ENCODE peak calls at places on chromosome 10, in eight cellular contexts. S is A549, M is progenitor cell of endocrine pancreas, V is H1, I is psoas muscle, R is dorsolateral prefrontal cortex, U is IMR-90, X is AG09319. O is an unnamed sample.

GRCh38 chr10:26044123-26044749 is 110.2 kb downstream of the MYO3A start:
- DNase-seq in R (no peak), M (no peak), S (no peak), U (no peak), X (no peak), I (no peak), V (no peak), O (no peak)

GRCh38 chr10:17758200-17758599 is 6.2 kb downstream of the TMEM236 start:
- DNase-seq in R (no peak), U (no peak), I (no peak), X (no peak), M (no peak), V (no peak), S (no peak), O (no peak)

GRCh38 chr10:46291817-46292572 is 5.2 kb downstream of the ANTXRL start:
- DNase-seq in R (no peak), U (no peak), S (no peak), X (no peak), V (no peak), I (no peak), M (no peak), O (no peak)

GRCh38 chr10:126252884-126253612 is 135.2 kb downstream of the ADAM12 start:
- DNase-seq in M (no peak), R (no peak), I (no peak), X (peak; percentile 93), U (peak; percentile 100), S (peak; percentile 19), V (no peak), O (no peak)

GRCh38 chr10:60312818-60313588 is 76.7 kb downstream of the ANK3 start:
- DNase-seq in M (no peak), R (no peak), I (no peak), S (no peak), V (no peak), X (no peak), U (peak; percentile 82), O (no peak)

GRCh38 chr10:88092975-88093374 is 229.6 kb downstream of the PTEN start:
- DNase-seq in R (no peak), V (no peak), I (no peak), U (no peak), S (no peak), X (no peak), M (no peak), O (no peak)

GRCh38 chr10:16586358-16587138 is 64.9 kb upstream of the C1QL3 start:
- DNase-seq in X (no peak), U (no peak), R (no peak), M (no peak), I (no peak), S (no peak), V (no peak), O (no peak)

GRCh38 chr10:70198696-70199466 is 28.6 kb upstream of the SAR1A start:
- DNase-seq in U (no peak), R (no peak), V (no peak), M (no peak), I (no peak), X (no peak), S (no peak), O (no peak)

GRCh38 chr10:50417906-50418697 is 166.8 kb upstream of the ASAH2 start:
- DNase-seq in U (peak; percentile 80), I (peak; percentile 86), X (peak; percentile 63), V (peak; percentile 29), S (peak; percentile 86), M (peak; percentile 23), R (peak; percentile 25), O (no peak)

GRCh38 chr10:80453715-80454525 is at the start of gene TSPAN14:
- DNase-seq in R (peak; percentile 71), S (peak; percentile 72), V (no peak), I (peak; percentile 93), X (peak; percentile 49), U (peak; percentile 79), M (peak; percentile 75), O (no peak)

GRCh38 chr10:130611239-130611638 is 475.0 kb downstream of the GLRX3 start:
- DNase-seq in S (no peak), U (no peak), V (no peak), M (no peak), X (no peak), R (no peak), I (no peak), O (no peak)

GRCh38 chr10:101466016-101466912 is 112.3 kb downstream of the BTRC start:
- DNase-seq in S (no peak), R (no peak), X (no peak), V (no peak), I (no peak), M (no peak), U (peak; percentile 15), O (no peak)

DNA sequence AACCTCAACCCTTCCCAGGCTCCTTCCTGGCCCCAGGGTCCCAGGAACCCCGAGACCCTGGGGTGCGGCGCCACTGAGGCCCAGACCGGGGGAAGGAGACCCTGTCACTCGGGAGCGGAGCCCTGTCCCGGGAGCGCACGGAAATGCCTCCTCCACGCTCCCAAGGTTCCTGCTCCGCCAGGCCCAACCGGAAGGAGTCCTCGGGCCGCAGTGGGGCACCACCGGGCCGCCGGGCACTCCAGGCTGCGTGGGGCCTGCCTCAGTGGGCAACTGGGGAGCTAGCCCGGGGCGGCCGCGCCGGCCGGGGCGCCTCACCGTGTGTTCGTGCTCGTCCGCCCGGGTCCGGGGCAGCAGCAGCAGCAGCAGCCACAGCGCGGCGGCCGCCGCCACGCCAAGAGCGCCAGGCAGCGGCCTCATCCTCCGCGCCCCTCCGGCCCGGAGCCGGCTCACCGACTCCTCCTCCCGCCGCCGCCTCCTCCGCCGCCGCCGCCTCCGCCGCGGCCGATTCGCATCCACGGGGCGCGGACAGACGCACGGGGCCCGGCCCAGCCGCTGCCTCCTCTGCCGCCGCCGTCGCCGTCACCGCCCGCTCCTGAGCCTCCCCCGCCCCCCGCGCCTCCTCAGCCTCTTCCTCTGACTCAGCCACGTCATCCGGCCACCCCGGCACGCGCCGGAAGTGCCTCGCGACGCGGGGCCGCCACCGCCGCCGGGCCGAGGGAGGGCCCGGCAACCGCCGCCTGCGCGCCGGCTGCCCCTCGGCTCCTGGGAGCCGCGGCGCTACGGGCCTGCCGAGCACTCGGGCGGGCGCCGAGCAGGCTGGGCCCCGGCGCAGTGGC is at the start of gene TM9SF3:
- DNase-seq in U (peak; percentile 83), X (peak; percentile 70), V (no peak), R (peak; percentile 84), S (peak; percentile 76), M (peak; percentile 74), I (peak; percentile 97), O (peak; percentile 73)
- TF ChIP-seq CTCF in U (no peak), X (no peak), V (no peak), R (no peak), S (peak; percentile 7), M (peak; percentile 24), I (no peak), O (no peak)

DNA sequence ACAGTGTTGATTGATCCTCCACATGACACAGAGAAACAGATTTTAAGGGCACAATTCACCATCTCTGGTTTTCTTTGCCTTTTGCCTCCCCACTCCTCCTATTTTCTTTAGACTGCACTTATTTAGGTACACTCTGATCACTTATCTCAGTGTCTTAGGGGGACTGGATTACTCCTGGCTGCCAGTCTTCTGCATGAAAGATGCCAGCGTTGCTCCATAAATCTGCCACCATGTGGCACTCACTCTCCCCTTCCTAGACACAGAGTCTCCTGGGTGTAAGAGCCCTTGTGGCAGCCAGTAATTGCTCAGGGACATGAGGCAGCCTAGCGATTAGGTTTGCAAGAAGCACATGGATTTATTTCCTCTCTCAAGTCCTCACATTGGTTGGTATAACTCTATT is 34.5 kb upstream of the RBM20 start:
- DNase-seq in S (peak; percentile 18), U (no peak), I (peak; percentile 71), M (no peak), R (no peak), X (no peak), V (no peak), O (no peak)
- TF ChIP-seq CTCF in S (no peak), U (no peak), I (peak; percentile 21), M (no peak), R (no peak), X (no peak), V (no peak), O (no peak)

DNA sequence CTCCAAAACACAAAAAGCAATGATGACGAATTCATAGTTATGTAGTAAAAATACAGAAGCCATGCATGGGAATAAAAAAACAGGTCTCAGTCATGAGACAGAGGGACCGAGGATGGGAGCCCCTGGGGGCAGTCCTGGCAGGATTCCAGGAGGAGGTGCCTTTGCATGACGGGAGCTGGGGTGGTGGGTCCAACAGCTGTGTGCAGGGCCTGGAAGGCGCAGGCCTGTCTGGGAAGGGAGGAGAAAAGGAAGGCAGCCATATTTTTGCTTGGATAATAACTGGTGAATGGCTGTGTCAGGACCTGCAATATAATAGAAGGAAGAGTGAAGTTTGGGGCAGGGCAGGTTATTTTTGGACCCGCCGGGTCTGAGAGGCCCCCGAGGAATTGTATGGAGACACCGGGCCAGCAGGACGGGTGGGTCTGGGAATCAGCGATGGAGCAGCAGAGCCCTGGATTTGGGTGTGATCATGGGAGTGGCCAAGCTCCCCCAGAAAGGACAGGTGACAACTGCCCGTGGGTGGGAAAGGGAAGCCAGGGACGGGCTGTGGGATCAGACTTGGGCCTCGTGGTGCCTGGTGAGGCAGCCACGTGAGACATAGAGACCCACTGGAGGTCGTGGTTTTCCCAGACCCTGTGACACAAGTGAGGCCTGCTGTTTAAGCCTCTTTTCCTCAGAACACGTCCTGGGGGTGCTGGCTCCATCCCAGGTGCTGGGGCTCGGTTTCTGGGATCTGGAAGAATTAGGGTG is 2.9 kb upstream of the JAKMIP3 start:
- DNase-seq in S (no peak), V (no peak), I (no peak), M (no peak), R (no peak), X (no peak), U (no peak), O (no peak)
- TF ChIP-seq CTCF in S (no peak), V (no peak), I (no peak), M (no peak), R (no peak), X (no peak), U (no peak), O (no peak)

GRCh38 chr10:92813979-92814378 is 34.3 kb upstream of the EXOC6 start:
- DNase-seq in S (no peak), U (no peak), X (no peak), R (no peak), M (no peak), V (no peak), I (no peak), O (no peak)

GRCh38 chr10:92810934-92811532 is 37.3 kb upstream of the EXOC6 start:
- DNase-seq in U (no peak), S (no peak), M (no peak), R (no peak), V (no peak), I (no peak), X (no peak), O (no peak)

GRCh38 chr10:92814790-92815189 is 33.5 kb upstream of the EXOC6 start:
- DNase-seq in X (no peak), U (no peak), V (no peak), M (no peak), I (no peak), R (no peak), S (no peak), O (no peak)

GRCh38 chr10:92811986-92812385 is 36.3 kb upstream of the EXOC6 start:
- DNase-seq in X (no peak), S (no peak), V (no peak), I (no peak), R (no peak), U (no peak), M (no peak), O (no peak)

DNA sequence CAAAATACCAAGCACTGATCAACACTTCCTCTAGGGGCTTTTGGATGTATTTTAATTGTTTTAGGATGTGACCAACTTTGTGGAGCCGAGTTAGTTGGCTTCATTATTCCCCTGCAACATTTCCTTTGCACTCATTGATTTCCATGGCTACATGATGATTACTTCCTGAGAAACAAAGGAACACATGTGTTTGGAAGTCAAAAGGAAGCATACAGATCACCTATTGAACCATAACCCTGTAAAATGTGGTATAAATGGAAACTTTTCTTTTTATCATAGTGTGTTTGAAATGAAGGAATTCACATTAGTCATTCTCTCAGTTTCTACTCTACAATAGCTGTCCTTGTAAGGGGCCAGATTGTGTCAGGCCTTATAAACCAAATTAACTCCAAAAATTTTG is 32.2 kb upstream of the EXOC6 start:
- DNase-seq in R (no peak), S (no peak), M (no peak), V (no peak), I (no peak), X (peak; percentile 71), U (peak; percentile 73), O (no peak)
- TF ChIP-seq CTCF in R (no peak), S (no peak), M (no peak), V (no peak), I (no peak), X (no peak), U (no peak), O (no peak)

O was measured in omental fat pad.